ENCODE peak calls at places on chromosome 13, in four cellular contexts. One of them, this sample, is unnamed.

GRCh38 chr13:99269627-99270252 is 11.6 kb upstream of the GPR18 start:
- DNase-seq in tibial nerve: no peak
- DNase-seq in B cell: peak
- DNase-seq in stimulated activated CD4-positive, alpha-beta T cell treated with anti-CD3 and anti-CD28 coated beads, Interleukin-15, amount 100 ng/mL, for 48 hours: no peak
- DNase-seq in this sample: no peak

GRCh38 chr13:42011601-42012401 is 36.6 kb upstream of the DGKH start:
- DNase-seq in tibial nerve: no peak
- DNase-seq in B cell: no peak
- DNase-seq in stimulated activated CD4-positive, alpha-beta T cell treated with anti-CD3 and anti-CD28 coated beads, Interleukin-15, amount 100 ng/mL, for 48 hours: no peak
- DNase-seq in this sample: no peak

GRCh38 chr13:104984296-104984818 is 1551.1 kb downstream of the EFNB2 start:
- DNase-seq in tibial nerve: peak
- DNase-seq in B cell: no peak
- DNase-seq in stimulated activated CD4-positive, alpha-beta T cell treated with anti-CD3 and anti-CD28 coated beads, Interleukin-15, amount 100 ng/mL, for 48 hours: peak
- DNase-seq in this sample: no peak

GRCh38 chr13:110912651-110913051 is 2.2 kb downstream of the ANKRD10 start:
- DNase-seq in tibial nerve: no peak
- DNase-seq in B cell: no peak
- DNase-seq in stimulated activated CD4-positive, alpha-beta T cell treated with anti-CD3 and anti-CD28 coated beads, Interleukin-15, amount 100 ng/mL, for 48 hours: no peak
- DNase-seq in this sample: no peak

GRCh38 chr13:107392205-107392604 is 823.1 kb downstream of the LIG4 start:
- DNase-seq in tibial nerve: no peak
- DNase-seq in B cell: no peak
- DNase-seq in stimulated activated CD4-positive, alpha-beta T cell treated with anti-CD3 and anti-CD28 coated beads, Interleukin-15, amount 100 ng/mL, for 48 hours: no peak
- DNase-seq in this sample: no peak

GRCh38 chr13:26961890-26962615 is 201.5 kb upstream of the GPR12 start:
- DNase-seq in tibial nerve: no peak
- DNase-seq in B cell: no peak
- DNase-seq in stimulated activated CD4-positive, alpha-beta T cell treated with anti-CD3 and anti-CD28 coated beads, Interleukin-15, amount 100 ng/mL, for 48 hours: no peak
- DNase-seq in this sample: no peak

GRCh38 chr13:76723551-76724232 is 162.5 kb downstream of the KCTD12 start:
- DNase-seq in tibial nerve: no peak
- DNase-seq in B cell: peak
- DNase-seq in stimulated activated CD4-positive, alpha-beta T cell treated with anti-CD3 and anti-CD28 coated beads, Interleukin-15, amount 100 ng/mL, for 48 hours: no peak
- DNase-seq in this sample: peak

GRCh38 chr13:29065142-29065541 is 245.0 kb downstream of the MTUS2 start:
- DNase-seq in tibial nerve: no peak
- DNase-seq in B cell: no peak
- DNase-seq in stimulated activated CD4-positive, alpha-beta T cell treated with anti-CD3 and anti-CD28 coated beads, Interleukin-15, amount 100 ng/mL, for 48 hours: no peak
- DNase-seq in this sample: no peak

GRCh38 chr13:52449323-52450011 is 967 bp downstream of the VPS36 start:
- DNase-seq in tibial nerve: no peak
- DNase-seq in B cell: peak
- DNase-seq in stimulated activated CD4-positive, alpha-beta T cell treated with anti-CD3 and anti-CD28 coated beads, Interleukin-15, amount 100 ng/mL, for 48 hours: no peak
- DNase-seq in this sample: no peak

GRCh38 chr13:27171244-27171829 is at the start of gene USP12:
- DNase-seq in tibial nerve: no peak
- DNase-seq in B cell: peak
- DNase-seq in stimulated activated CD4-positive, alpha-beta T cell treated with anti-CD3 and anti-CD28 coated beads, Interleukin-15, amount 100 ng/mL, for 48 hours: no peak
- DNase-seq in this sample: peak

GRCh38 chr13:41456768-41457588 is at the start of gene RGCC:
- DNase-seq in tibial nerve: peak
- DNase-seq in B cell: peak
- DNase-seq in stimulated activated CD4-positive, alpha-beta T cell treated with anti-CD3 and anti-CD28 coated beads, Interleukin-15, amount 100 ng/mL, for 48 hours: peak
- DNase-seq in this sample: no peak

GRCh38 chr13:43815204-43815603 is 28.4 kb upstream of the ENOX1 start:
- DNase-seq in tibial nerve: no peak
- DNase-seq in B cell: no peak
- DNase-seq in stimulated activated CD4-positive, alpha-beta T cell treated with anti-CD3 and anti-CD28 coated beads, Interleukin-15, amount 100 ng/mL, for 48 hours: no peak
- DNase-seq in this sample: peak

GRCh38 chr13:40379794-40380608 is 286.4 kb downstream of the FOXO1 start:
- DNase-seq in tibial nerve: no peak
- DNase-seq in B cell: no peak
- DNase-seq in stimulated activated CD4-positive, alpha-beta T cell treated with anti-CD3 and anti-CD28 coated beads, Interleukin-15, amount 100 ng/mL, for 48 hours: no peak
- DNase-seq in this sample: no peak

This sample was measured in amniotic stem cell.